ENCODE peak calls at places on chromosomes 2 and 18, in five cellular contexts. U, N, H, Y and I are unnamed samples.

GRCh38 chr2:55590810-55591440 is 26.5 kb downstream of the PPP4R3B start:
- DNase-seq in H (no peak), U (no peak), Y (no peak), N (no peak), I (no peak)

GRCh38 chr2:150147889-150148683 is 339.4 kb downstream of the RND3 start:
- DNase-seq in U (no peak), N (no peak), Y (no peak), H (no peak), I (no peak)

GRCh38 chr2:241564596-241565411 is 6.3 kb downstream of the BOK start:
- DNase-seq in N (no peak), U (no peak), Y (peak; percentile 57), H (no peak), I (no peak)

GRCh38 chr2:231167745-231168459 is 30.5 kb upstream of the ARMC9 start:
- DNase-seq in N (no peak), Y (no peak), H (no peak), U (no peak), I (no peak)

GRCh38 chr2:204250692-204251091 is 294.6 kb upstream of the PARD3B start:
- DNase-seq in N (no peak), U (no peak), Y (no peak), H (no peak), I (no peak)

GRCh38 chr2:180677200-180677599 is 303.2 kb upstream of the UBE2E3 start:
- DNase-seq in U (no peak), Y (no peak), H (no peak), N (no peak), I (no peak)

GRCh38 chr2:236123716-236124115 is 44.5 kb downstream of the GBX2 start:
- DNase-seq in N (no peak), H (no peak), Y (no peak), U (no peak), I (no peak)

GRCh38 chr2:140338827-140339226 is 1558.6 kb upstream of the NXPH2 start:
- DNase-seq in N (no peak), H (no peak), Y (no peak), U (no peak), I (no peak)

GRCh38 chr2:237486819-237487448 is at the start of gene MLPH:
- DNase-seq in H (peak; percentile 81), Y (peak; percentile 63), U (peak; percentile 60), N (no peak), I (no peak)

GRCh38 chr2:26269571-26270170 is 24.9 kb downstream of the HADHB start:
- DNase-seq in Y (no peak), N (no peak), H (no peak), U (no peak), I (no peak)

GRCh38 chr2:152359573-152360363 is 24.8 kb downstream of the FMNL2 start:
- DNase-seq in H (no peak), N (no peak), U (no peak), Y (no peak), I (no peak)

GRCh38 chr2:61853086-61853847 is 593 bp downstream of the FAM161A start:
- DNase-seq in N (peak; percentile 52), H (peak; percentile 84), U (peak; percentile 34), Y (peak; percentile 17), I (peak; percentile 47)

GRCh38 chr2:231709636-231709980 is 1.3 kb downstream of the PTMA start:
- DNase-seq in H (peak; percentile 62), Y (peak; percentile 59), U (peak; percentile 67), N (no peak), I (no peak)

GRCh38 chr2:8571286-8571791 is 110.5 kb upstream of the ID2 start:
- DNase-seq in U (no peak), Y (no peak), N (no peak), H (no peak), I (no peak)

GRCh38 chr2:220811952-220812570 is 760.0 kb downstream of the EPHA4 start:
- DNase-seq in Y (no peak), H (no peak), N (no peak), U (no peak), I (no peak)

GRCh38 chr18:75683426-75683825 is 255.9 kb upstream of the SMIM21 start:
- DNase-seq in N (no peak), Y (no peak), H (no peak), U (no peak), I (no peak)

GRCh38 chr2:3280197-3280596 is 97.4 kb downstream of the EIPR1 start:
- DNase-seq in H (no peak), U (no peak), Y (no peak), N (no peak), I (no peak)

GRCh38 chr2:186183406-186183805 is 302.7 kb upstream of the ZC3H15 start:
- DNase-seq in H (no peak), U (no peak), Y (no peak), N (no peak), I (no peak)

GRCh38 chr2:240374085-240374907 is 61.2 kb upstream of the GPC1 start:
- DNase-seq in U (peak; percentile 57), Y (peak; percentile 69), H (peak; percentile 58), N (no peak), I (no peak)

GRCh38 chr18:10530852-10531251 is 5.0 kb downstream of the NAPG start:
- DNase-seq in N (no peak), H (no peak), Y (no peak), U (no peak), I (no peak)

GRCh38 chr2:137975280-137976271 is 11.3 kb downstream of the HNMT start:
- DNase-seq in Y (no peak), N (no peak), U (no peak), H (peak; percentile 31), I (no peak)

GRCh38 chr2:192190474-192190873 is 4.3 kb downstream of the TMEFF2 start:
- DNase-seq in U (no peak), N (no peak), H (no peak), Y (no peak), I (no peak)

GRCh38 chr2:63882395-63883130 is 40.9 kb downstream of the UGP2 start:
- DNase-seq in Y (no peak), N (no peak), H (no peak), U (no peak), I (no peak)

GRCh38 chr2:129431881-129432280 is 547.6 kb upstream of the RAB6C start:
- DNase-seq in H (no peak), N (no peak), Y (no peak), U (no peak), I (no peak)

GRCh38 chr2:8116661-8117060 is 565.2 kb upstream of the ID2 start:
- DNase-seq in U (no peak), N (no peak), Y (no peak), H (no peak), I (peak; percentile 24)

GRCh38 chr18:77108001-77108692 is 24.4 kb downstream of the MBP start:
- DNase-seq in U (no peak), H (no peak), N (peak; percentile 74), Y (peak; percentile 78), I (no peak)

GRCh38 chr18:46037512-46038305 is 34.4 kb downstream of the PSTPIP2 start:
- DNase-seq in N (no peak), H (no peak), Y (no peak), U (no peak), I (no peak)

GRCh38 chr18:72866901-72867701 is 686 bp downstream of the NETO1 start:
- DNase-seq in N (no peak), Y (no peak), U (no peak), H (no peak), I (no peak)

GRCh38 chr18:80251700-80252099 is 4.4 kb upstream of the PARD6G start:
- DNase-seq in H (no peak), Y (no peak), U (no peak), N (no peak), I (no peak)

GRCh38 chr2:144114761-144115160 is 405.2 kb downstream of the ZEB2 start:
- DNase-seq in Y (no peak), N (no peak), U (no peak), H (no peak), I (no peak)

DNA sequence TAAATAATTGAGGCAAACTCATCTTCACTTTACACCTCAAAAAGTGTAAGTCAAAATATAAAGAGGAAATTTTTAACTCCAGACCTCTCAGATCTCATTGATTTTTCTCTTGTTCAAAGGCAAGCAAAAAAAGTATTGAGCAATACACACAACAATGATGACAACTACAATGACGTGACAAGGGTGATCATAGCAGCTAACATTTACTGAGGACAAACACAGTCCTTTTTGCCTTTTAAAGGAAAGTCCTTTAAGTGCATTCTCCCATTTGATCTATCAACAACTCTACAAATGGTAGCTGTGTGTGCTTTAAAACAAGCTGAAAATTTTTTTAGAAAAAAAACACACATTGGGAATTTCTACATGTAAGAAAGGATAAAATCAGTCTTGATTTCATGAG is 123.5 kb upstream of the CTAGE1 start:
- DNase-seq in H (no peak), Y (no peak), U (no peak), N (no peak), I (no peak)
- TF ChIP-seq POLR2A in H (no peak), Y (no peak), U (no peak), N (no peak), I (no peak)

DNA sequence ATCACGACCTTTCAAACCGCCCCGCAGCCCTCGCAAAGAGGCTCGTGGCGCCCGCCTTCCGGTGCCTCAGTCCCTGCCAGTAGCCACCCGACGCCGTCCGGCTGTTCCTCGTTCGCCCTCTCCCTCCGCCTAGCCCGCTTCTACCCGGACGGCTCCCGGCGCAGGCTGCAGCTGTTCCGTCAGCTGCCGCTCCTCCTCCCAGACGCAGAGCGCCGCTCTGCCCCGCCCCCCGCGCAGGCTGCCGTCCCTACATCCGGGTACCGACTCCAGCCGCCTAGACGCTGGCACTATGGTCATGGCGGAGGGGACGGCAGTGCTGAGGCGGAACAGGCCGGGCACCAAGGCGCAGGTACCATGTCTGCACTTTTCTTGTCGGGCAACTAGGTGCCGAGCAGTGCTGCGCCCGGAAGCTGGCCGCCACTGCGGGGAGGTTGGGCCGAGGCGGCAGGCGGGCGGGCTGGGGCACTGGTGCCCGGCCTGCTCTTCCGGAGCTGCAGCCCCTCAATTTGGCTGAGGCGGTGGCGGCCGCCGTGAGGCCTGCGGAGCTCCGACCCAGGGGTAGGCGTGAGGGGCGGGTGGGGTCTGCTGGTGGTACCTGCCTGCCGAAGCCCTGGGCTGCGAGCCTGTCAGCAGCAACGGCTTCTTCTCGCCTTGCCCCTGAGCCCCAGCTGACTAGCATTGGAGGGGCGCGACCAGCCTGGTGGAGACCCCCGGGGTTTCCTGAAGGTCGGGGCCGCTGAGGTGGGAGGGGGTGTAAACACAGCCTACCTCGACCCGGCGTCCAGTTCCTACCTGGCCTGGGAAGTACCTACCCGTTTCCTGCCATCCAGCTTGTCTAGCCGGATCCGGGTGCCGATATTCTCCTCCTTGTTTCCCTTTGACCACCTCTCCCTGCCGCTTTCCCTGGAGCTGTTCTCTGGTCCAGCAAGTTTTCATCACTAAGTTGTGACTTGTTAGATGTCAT is at the start of gene MOB4:
- DNase-seq in Y (peak; percentile 95), U (peak; percentile 96), N (peak; percentile 87), H (peak; percentile 96), I (peak; percentile 89)
- TF ChIP-seq POLR2A in Y (peak; percentile 93), U (peak; percentile 80), N (peak; percentile 96), H (peak; percentile 95), I (peak; percentile 93)

GRCh38 chr2:157428500-157429175 is 15.3 kb downstream of the CYTIP start:
- DNase-seq in N (no peak), Y (no peak), U (no peak), H (no peak), I (no peak)
- TF ChIP-seq POLR2A in N (no peak), Y (no peak), U (no peak), H (no peak), I (peak; percentile 29)

DNA sequence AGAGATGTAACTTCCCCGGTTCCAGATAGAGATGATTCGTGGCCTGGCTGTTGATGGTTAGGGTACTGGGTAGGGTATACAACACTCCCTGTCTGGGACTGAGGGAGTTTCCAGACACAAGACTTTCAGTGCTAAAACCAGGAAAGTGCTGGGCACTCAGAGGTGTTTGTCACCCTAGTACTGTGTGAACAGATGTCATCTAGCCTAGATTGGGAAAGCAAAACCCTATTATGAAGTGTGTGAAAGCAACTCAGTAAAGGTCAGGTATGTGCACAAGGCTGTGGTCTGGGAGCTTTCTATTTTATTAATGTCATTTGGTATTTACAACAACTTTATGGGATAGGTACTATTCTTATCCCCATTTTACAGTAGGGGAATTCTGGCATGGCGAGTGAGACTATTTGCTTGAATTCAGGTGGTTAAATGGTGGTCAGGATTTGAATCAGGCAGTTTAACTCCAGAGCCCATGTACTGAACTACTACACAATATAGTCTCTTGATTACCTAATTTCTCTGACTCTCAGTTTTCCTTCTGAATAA is 2.6 kb downstream of the BZW1 start:
- DNase-seq in Y (no peak), U (no peak), H (no peak), N (no peak), I (no peak)
- TF ChIP-seq POLR2A in Y (no peak), U (no peak), H (no peak), N (no peak), I (peak; percentile 44)